ENCODE peak calls at places on chromosome 7, in nine cellular contexts. Z, X, S, A, P, W, T, K and L are unnamed samples.

GRCh38 chr7:30162622-30163124 is 27.9 kb downstream of the MTURN start:
- DNase-seq in T (peak; percentile 37), A (no peak), Z (peak; percentile 36), W (no peak), K (no peak), X (peak; percentile 82), P (peak; percentile 24), S (peak; percentile 73), L (no peak)

GRCh38 chr7:40230086-40230485 is 95.3 kb downstream of the SUGCT start:
- DNase-seq in A (no peak), X (no peak), K (peak; percentile 84), W (no peak), Z (no peak), T (no peak), S (peak; percentile 72), P (no peak), L (no peak)

GRCh38 chr7:56081626-56082340 is 11.0 kb downstream of the PHKG1 start:
- DNase-seq in W (no peak), K (no peak), S (no peak), Z (no peak), P (no peak), T (no peak), X (no peak), A (no peak), L (no peak)

GRCh38 chr7:151990567-151990966 is 34.3 kb downstream of the GALNTL5 start:
- DNase-seq in A (no peak), Z (no peak), K (no peak), X (no peak), T (no peak), W (no peak), P (no peak), S (peak; percentile 32), L (no peak)

GRCh38 chr7:91632948-91633519 is 247.5 kb downstream of the MTERF1 start:
- DNase-seq in Z (no peak), K (no peak), X (no peak), S (no peak), A (no peak), T (no peak), W (no peak), P (no peak), L (no peak)

GRCh38 chr7:55130554-55131198 is 111.9 kb downstream of the EGFR start:
- DNase-seq in Z (no peak), P (no peak), W (peak; percentile 85), S (peak; percentile 88), A (no peak), T (no peak), X (no peak), K (no peak), L (peak; percentile 70)

GRCh38 chr7:30791126-30791525 is 19.9 kb downstream of the MINDY4 start:
- DNase-seq in P (no peak), K (peak; percentile 16), S (no peak), W (no peak), Z (no peak), T (no peak), A (peak; percentile 22), X (no peak), L (no peak)

GRCh38 chr7:101954494-101954893 is 137.1 kb downstream of the CUX1 start:
- DNase-seq in T (no peak), W (no peak), P (no peak), Z (no peak), K (no peak), X (no peak), A (no peak), S (no peak), L (no peak)

GRCh38 chr7:120807390-120807789 is 50.6 kb downstream of the TSPAN12 start:
- DNase-seq in S (no peak), Z (no peak), K (no peak), T (no peak), P (no peak), A (no peak), X (no peak), W (no peak), L (no peak)

GRCh38 chr7:98051118-98051744 is 55.4 kb upstream of the LMTK2 start:
- DNase-seq in X (no peak), K (peak; percentile 9), A (peak; percentile 15), W (no peak), P (no peak), Z (no peak), T (peak; percentile 83), S (no peak), L (no peak)

GRCh38 chr7:53531-53930 is 138.8 kb upstream of the FAM20C start:
- DNase-seq in W (peak; percentile 40), A (no peak), P (no peak), K (no peak), Z (no peak), S (no peak), T (no peak), X (no peak), L (no peak)

GRCh38 chr7:112546723-112547513 is 66.1 kb downstream of the LSMEM1 start:
- DNase-seq in K (no peak), S (no peak), X (no peak), W (no peak), Z (no peak), P (no peak), A (peak; percentile 51), T (no peak), L (no peak)

GRCh38 chr7:158282461-158283001 is 305.1 kb downstream of the PTPRN2 start:
- DNase-seq in A (no peak), K (no peak), Z (no peak), P (no peak), S (no peak), X (no peak), W (peak; percentile 70), T (no peak), L (no peak)

GRCh38 chr7:157238087-157238486 is 98.7 kb upstream of the DNAJB6 start:
- DNase-seq in W (no peak), P (no peak), K (no peak), S (no peak), T (no peak), Z (no peak), A (no peak), X (no peak), L (no peak)
- TF ChIP-seq CTCF in W (no peak), P (no peak), K (peak; percentile 55), S (peak; percentile 75), T (no peak), Z (peak; percentile 12), A (no peak), X (no peak), L (peak; percentile 57)

GRCh38 chr7:153386581-153386980 is 627.0 kb downstream of the ACTR3B start:
- DNase-seq in K (no peak), X (no peak), A (no peak), P (no peak), S (no peak), W (no peak), Z (no peak), T (no peak), L (no peak)

GRCh38 chr7:153382591-153383225 is 623.2 kb downstream of the ACTR3B start:
- DNase-seq in P (no peak), X (no peak), S (no peak), W (no peak), A (no peak), T (no peak), K (no peak), Z (no peak), L (no peak)

GRCh38 chr7:153385502-153385901 is 626.0 kb downstream of the ACTR3B start:
- DNase-seq in X (no peak), T (no peak), A (no peak), Z (no peak), P (no peak), S (no peak), W (no peak), K (no peak), L (no peak)

GRCh38 chr7:153380636-153381035 is 621.1 kb downstream of the ACTR3B start:
- DNase-seq in K (no peak), W (no peak), X (no peak), T (no peak), S (no peak), Z (no peak), A (no peak), P (no peak), L (no peak)

GRCh38 chr7:153381275-153382119 is 621.9 kb downstream of the ACTR3B start:
- DNase-seq in A (peak; percentile 38), Z (no peak), T (peak; percentile 35), P (no peak), X (no peak), S (no peak), K (peak; percentile 37), W (no peak), L (no peak)
- TF ChIP-seq CTCF in A (peak; percentile 62), Z (peak; percentile 53), T (peak; percentile 79), P (no peak), X (no peak), S (peak; percentile 34), K (no peak), W (no peak), L (peak; percentile 45)

GRCh38 chr7:7686806-7687205 is 31.6 kb downstream of the RPA3 start:
- DNase-seq in P (no peak), S (no peak), A (no peak), K (no peak), Z (no peak), W (no peak), X (no peak), T (no peak), L (no peak)

GRCh38 chr7:7681936-7682329 is 36.5 kb downstream of the RPA3 start:
- DNase-seq in S (no peak), X (no peak), K (no peak), Z (no peak), P (no peak), W (no peak), T (no peak), A (no peak), L (no peak)

GRCh38 chr7:7682856-7683255 is 35.6 kb downstream of the RPA3 start:
- DNase-seq in Z (no peak), W (no peak), T (no peak), S (no peak), K (no peak), A (no peak), X (no peak), P (no peak), L (no peak)

GRCh38 chr7:7675686-7676085 is 35.1 kb downstream of the UMAD1 start:
- DNase-seq in W (no peak), S (no peak), Z (no peak), A (no peak), T (no peak), P (no peak), X (no peak), K (no peak), L (no peak)

GRCh38 chr7:7681191-7681935 is 37.0 kb downstream of the RPA3 start:
- DNase-seq in T (peak; percentile 65), K (peak; percentile 61), W (no peak), P (peak; percentile 28), S (peak; percentile 60), A (peak; percentile 21), X (peak; percentile 42), Z (peak; percentile 49), L (peak; percentile 53)
- TF ChIP-seq CTCF in T (peak; percentile 82), K (peak; percentile 59), W (no peak), P (peak; percentile 60), S (peak; percentile 38), A (peak; percentile 54), X (peak; percentile 81), Z (peak; percentile 61), L (peak; percentile 49)

DNA sequence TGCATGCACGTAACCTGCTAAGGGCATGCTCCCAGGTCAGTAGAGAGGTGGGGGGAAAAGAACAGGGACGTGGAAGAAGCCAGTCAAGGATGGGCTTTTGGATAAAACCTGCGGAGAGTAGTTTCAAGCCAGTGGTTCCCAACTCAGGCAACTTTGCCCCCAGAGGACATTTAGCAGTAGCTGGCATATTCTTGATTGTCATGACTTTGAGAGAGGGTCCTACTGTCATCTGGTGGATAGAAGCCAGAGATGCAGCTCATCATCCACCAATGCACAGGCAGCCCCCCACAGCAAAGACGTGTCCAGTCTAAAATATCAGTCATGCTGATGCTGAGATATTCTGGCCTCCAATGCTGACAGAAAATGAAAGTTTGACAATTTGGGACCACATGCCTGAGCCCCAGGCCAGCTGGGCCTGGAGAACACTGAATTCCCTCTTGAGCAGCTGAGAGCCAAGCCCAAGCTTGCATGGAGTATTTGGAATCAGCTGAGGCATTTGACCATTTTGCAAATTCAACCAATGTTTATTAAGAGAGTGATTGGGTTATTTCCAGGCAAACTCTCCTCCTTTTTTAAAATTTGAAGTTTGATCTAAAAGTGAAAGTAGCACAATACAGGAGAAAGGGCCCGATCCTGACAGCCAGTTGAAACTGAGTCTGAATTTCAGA is 110.0 kb upstream of the C7orf33 start:
- DNase-seq in Z (no peak), S (no peak), K (no peak), T (no peak), X (no peak), W (no peak), P (no peak), A (no peak), L (no peak)
- TF ChIP-seq CTCF in Z (no peak), S (no peak), K (no peak), T (no peak), X (no peak), W (no peak), P (no peak), A (no peak), L (no peak)